ENCODE peak calls at places on chromosomes 11 and 22, in seven cellular contexts. R, H, Q, Y, B, T and J are unnamed samples.

GRCh38 chr11:4862447-4863236 is 13.6 kb upstream of the OR51S1 start:
- DNase-seq in Y (no peak), Q (no peak), H (no peak), T (no peak), B (no peak), R (no peak), J (no peak)

GRCh38 chr22:31646186-31647019 is 15.6 kb downstream of the PISD start:
- DNase-seq in Y (peak), Q (peak), T (peak), H (peak), B (no peak), R (peak), J (no peak)

GRCh38 chr22:28927526-28928089 is 44.2 kb downstream of the ZNRF3 start:
- DNase-seq in Q (no peak), T (no peak), R (no peak), Y (no peak), H (no peak), B (no peak), J (no peak)

GRCh38 chr11:28505216-28505615 is 397.0 kb downstream of the METTL15 start:
- DNase-seq in T (no peak), B (no peak), H (peak), Q (no peak), R (no peak), Y (no peak), J (no peak)

GRCh38 chr11:104159356-104159755 is 4.6 kb downstream of the PDGFD start:
- DNase-seq in Y (no peak), Q (no peak), H (peak), B (no peak), R (peak), T (no peak), J (no peak)

GRCh38 chr11:57471496-57471895 is 11.2 kb downstream of the RTN4RL2 start:
- DNase-seq in T (no peak), H (no peak), R (no peak), Q (no peak), B (no peak), Y (no peak), J (no peak)

GRCh38 chr11:117670443-117670842 is 126.6 kb downstream of the DSCAML1 start:
- DNase-seq in Y (no peak), R (no peak), T (no peak), B (no peak), H (no peak), Q (no peak), J (no peak)

GRCh38 chr11:67592880-67593624 is 9.4 kb downstream of the GSTP1 start:
- DNase-seq in Y (no peak), Q (no peak), T (no peak), B (no peak), R (no peak), H (no peak), J (no peak)

GRCh38 chr11:125074511-125075241 is 11.6 kb downstream of the SLC37A2 start:
- DNase-seq in T (no peak), R (no peak), Y (no peak), B (no peak), H (no peak), Q (no peak), J (no peak)

GRCh38 chr11:67321313-67321871 is 18.1 kb downstream of the SSH3 start:
- DNase-seq in B (no peak), Y (no peak), Q (no peak), R (no peak), T (no peak), H (no peak), J (no peak)

GRCh38 chr11:70194792-70195791 is 8.0 kb upstream of the FADD start:
- DNase-seq in Q (no peak), B (no peak), H (no peak), R (no peak), Y (no peak), T (no peak), J (no peak)

GRCh38 chr11:96075532-96075959 is 151.6 kb upstream of the MTMR2 start:
- DNase-seq in R (peak), T (peak), Q (peak), H (no peak), B (no peak), Y (peak), J (no peak)

GRCh38 chr11:36075053-36075452 is 131.2 kb downstream of the LDLRAD3 start:
- DNase-seq in H (peak), Y (no peak), R (peak), Q (no peak), B (no peak), T (no peak), J (no peak)

GRCh38 chr22:28051787-28052356 is 132.8 kb upstream of the PITPNB start:
- DNase-seq in R (peak), Y (peak), B (no peak), Q (peak), T (no peak), H (peak), J (peak)

GRCh38 chr11:117570701-117571100 is 226.3 kb downstream of the DSCAML1 start:
- DNase-seq in R (no peak), T (no peak), H (no peak), B (no peak), Q (no peak), Y (no peak), J (no peak)

GRCh38 chr22:29146101-29146560 is 59.6 kb upstream of the EMID1 start:
- DNase-seq in Q (no peak), R (no peak), T (no peak), B (no peak), H (no peak), Y (no peak), J (no peak)

GRCh38 chr11:12865871-12866595 is 143.1 kb upstream of the RASSF10 start:
- DNase-seq in T (no peak), Q (no peak), Y (no peak), H (no peak), B (no peak), R (no peak), J (no peak)

GRCh38 chr22:35258144-35258988 is 1.1 kb downstream of the HMGXB4 start:
- DNase-seq in T (no peak), R (peak), Y (no peak), Q (peak), H (peak), B (no peak), J (no peak)

GRCh38 chr22:27885977-27886842 is 32.8 kb downstream of the PITPNB start:
- DNase-seq in Q (peak), H (peak), B (no peak), Y (peak), T (peak), R (peak), J (no peak)

GRCh38 chr11:2541881-2542361 is 97.1 kb downstream of the KCNQ1 start:
- DNase-seq in B (no peak), Q (no peak), R (no peak), H (no peak), Y (no peak), T (no peak), J (no peak)

GRCh38 chr11:67490727-67491065 is 7.9 kb downstream of the AIP start:
- DNase-seq in Q (no peak), T (no peak), H (no peak), Y (no peak), B (no peak), R (no peak), J (no peak)

GRCh38 chr11:72813740-72814138 is 472 bp upstream of the ATG16L2 start:
- DNase-seq in R (peak), T (peak), H (peak), B (peak), Q (peak), Y (peak), J (peak)

GRCh38 chr22:23574371-23574811 is 5.7 kb downstream of the IGLL1 start:
- DNase-seq in Y (no peak), T (no peak), R (no peak), B (no peak), H (no peak), Q (no peak), J (no peak)

GRCh38 chr11:111598546-111598945 is 3.7 kb upstream of the SIK2 start:
- DNase-seq in H (peak), Y (no peak), T (no peak), Q (no peak), R (peak), B (no peak), J (no peak)

GRCh38 chr11:33724644-33725035 is 11.6 kb downstream of the CD59 start:
- DNase-seq in Q (no peak), Y (no peak), T (no peak), R (peak), H (peak), B (no peak), J (no peak)

GRCh38 chr11:118838905-118839553 is 44.7 kb upstream of the CXCR5 start:
- DNase-seq in H (peak), B (no peak), Y (peak), T (peak), Q (no peak), R (no peak), J (no peak)

GRCh38 chr11:57425565-57426438 is 1.1 kb downstream of the SLC43A3 start:
- DNase-seq in R (peak), H (peak), T (no peak), Q (peak), Y (no peak), B (peak), J (no peak)

GRCh38 chr11:66912361-66912760 is 45.8 kb downstream of the PC start:
- DNase-seq in Y (no peak), R (no peak), T (no peak), Q (no peak), B (no peak), H (no peak), J (no peak)

GRCh38 chr11:62508336-62509058 is 38.1 kb downstream of the AHNAK start:
- DNase-seq in R (peak), Y (no peak), B (peak), H (peak), Q (peak), T (no peak), J (no peak)

GRCh38 chr11:124917115-124917637 is 1.9 kb upstream of the HEPN1 start:
- DNase-seq in R (peak), Y (no peak), Q (no peak), H (peak), T (no peak), B (no peak), J (no peak)